ENCODE peak calls at places on chromosomes 16 and 17, in seven cellular contexts. T is CD8-positive, alpha-beta T cell; V is thoracic aorta; J is PC-3; X is neural progenitor cell; Q is cardiac muscle cell; E is WERI-Rb-1. W is an unnamed sample.

GRCh38 chr17:8060274-8060673 is 21.4 kb downstream of the ALOX15B start:
- DNase-seq in T (peak), V (no peak), J (peak), X (peak), Q (peak), E (peak), W (peak)

GRCh38 chr17:31488982-31489294 is 97.5 kb downstream of the RAB11FIP4 start:
- DNase-seq in T (no peak), V (no peak), J (no peak), X (no peak), Q (no peak), E (no peak), W (no peak)

GRCh38 chr17:44933824-44934744 is 13.5 kb downstream of the KIF18B start:
- DNase-seq in T (no peak), V (no peak), J (no peak), X (no peak), Q (no peak), E (no peak), W (no peak)

GRCh38 chr17:31584436-31585279 is 193.2 kb downstream of the RAB11FIP4 start:
- DNase-seq in T (no peak), V (no peak), J (no peak), X (no peak), Q (no peak), E (no peak), W (no peak)

GRCh38 chr16:28943281-28943680 is 7.5 kb upstream of the NFATC2IP start:
- DNase-seq in T (no peak), V (no peak), J (no peak), X (no peak), Q (no peak), E (peak), W (no peak)

GRCh38 chr17:81399481-81400153 is 4.4 kb downstream of the BAHCC1 start:
- DNase-seq in T (no peak), V (no peak), J (peak), X (no peak), Q (no peak), E (no peak), W (no peak)

GRCh38 chr17:72004011-72004427 is 116.8 kb upstream of the SOX9 start:
- DNase-seq in T (no peak), V (no peak), J (peak), X (no peak), Q (peak), E (no peak), W (no peak)

GRCh38 chr17:7001562-7001961 is 5.7 kb downstream of the ALOX12 start:
- DNase-seq in T (peak), V (no peak), J (no peak), X (peak), Q (peak), E (no peak), W (no peak)

GRCh38 chr17:81413497-81414135 is 18.4 kb downstream of the BAHCC1 start:
- DNase-seq in T (no peak), V (no peak), J (no peak), X (no peak), Q (no peak), E (no peak), W (no peak)

GRCh38 chr16:88753600-88753999 is 31.4 kb downstream of the PIEZO1 start:
- DNase-seq in T (no peak), V (no peak), J (no peak), X (no peak), Q (no peak), E (no peak), W (no peak)

GRCh38 chr17:21286066-21286770 is 1.7 kb downstream of the MAP2K3 start:
- DNase-seq in T (no peak), V (peak), J (peak), X (peak), Q (peak), E (no peak), W (no peak)

GRCh38 chr16:71367243-71367976 is 8.9 kb downstream of the CALB2 start:
- DNase-seq in T (no peak), V (no peak), J (peak), X (peak), Q (peak), E (peak), W (peak)

GRCh38 chr17:73091410-73091769 is 1.1 kb downstream of the SLC39A11 start:
- DNase-seq in T (no peak), V (no peak), J (no peak), X (no peak), Q (no peak), E (no peak), W (no peak)

GRCh38 chr17:32331243-32332040 is 10.5 kb downstream of the C17orf75 start:
- DNase-seq in T (no peak), V (no peak), J (no peak), X (no peak), Q (peak), E (no peak), W (no peak)

DNA sequence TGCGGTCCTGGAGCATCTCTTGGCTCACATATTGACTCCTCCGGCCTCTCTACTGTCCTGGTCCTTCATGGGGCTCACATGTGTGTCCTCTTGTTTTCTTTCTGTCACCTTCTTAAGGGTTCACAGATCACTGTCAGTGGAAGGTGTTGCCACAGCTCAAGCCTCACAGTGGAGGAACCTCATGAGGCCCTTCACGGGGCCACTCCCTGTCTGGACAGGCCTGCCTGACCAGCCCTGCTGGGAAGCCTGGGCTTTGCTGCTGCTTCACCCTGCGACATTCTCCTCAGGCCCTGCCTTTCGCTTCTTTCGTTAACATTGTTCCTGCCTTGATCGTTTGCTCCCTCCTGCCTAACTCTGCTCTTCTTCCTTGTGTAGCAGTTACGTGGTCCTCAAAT is 56.0 kb downstream of the WDR45B start:
- DNase-seq in T (no peak), V (no peak), J (no peak), X (no peak), Q (no peak), E (no peak), W (no peak)
- H3K4me3 ChIP-seq in T (no peak), V (peak), J (no peak), X (no peak), Q (no peak), E (no peak), W (no peak)

GRCh38 chr17:62689441-62690167 is 62.1 kb downstream of the MRC2 start:
- DNase-seq in T (no peak), V (no peak), J (no peak), X (no peak), Q (no peak), E (no peak), W (no peak)

GRCh38 chr17:62692159-62692651 is 64.7 kb downstream of the MRC2 start:
- DNase-seq in T (no peak), V (no peak), J (no peak), X (no peak), Q (no peak), E (peak), W (no peak)

GRCh38 chr17:62690168-62690897 is 62.9 kb downstream of the MRC2 start:
- DNase-seq in T (no peak), V (no peak), J (no peak), X (no peak), Q (no peak), E (peak), W (no peak)

GRCh38 chr17:62693616-62694415 is 66.3 kb downstream of the MRC2 start:
- DNase-seq in T (no peak), V (no peak), J (peak), X (no peak), Q (no peak), E (peak), W (no peak)

GRCh38 chr17:62692721-62693431 is 65.4 kb downstream of the MRC2 start:
- DNase-seq in T (no peak), V (no peak), J (peak), X (peak), Q (peak), E (peak), W (no peak)
- H3K4me3 ChIP-seq in T (no peak), V (no peak), J (no peak), X (no peak), Q (no peak), E (no peak), W (no peak)

GRCh38 chr17:77434136-77435114 is 293.7 kb downstream of the SEC14L1 start:
- DNase-seq in T (no peak), V (no peak), J (no peak), X (no peak), Q (no peak), E (no peak), W (no peak)
- H3K4me3 ChIP-seq in T (peak), V (no peak), J (no peak), X (no peak), Q (no peak), E (no peak), W (no peak)

GRCh38 chr17:65742433-65743312 is 181.2 kb upstream of the AXIN2 start:
- DNase-seq in T (no peak), V (no peak), J (peak), X (peak), Q (peak), E (no peak), W (no peak)
- H3K4me3 ChIP-seq in T (no peak), V (peak), J (peak), X (no peak), Q (no peak), E (no peak), W (no peak)

GRCh38 chr17:78184311-78184710 is 2.5 kb downstream of the TK1 start:
- DNase-seq in T (no peak), V (no peak), J (no peak), X (no peak), Q (no peak), E (no peak), W (no peak)

GRCh38 chr17:78186689-78187595 is at the start of the genes AFMID and TK1:
- DNase-seq in T (peak), V (peak), J (peak), X (peak), Q (peak), E (peak), W (peak)

GRCh38 chr17:78182504-78182903 is 4.3 kb downstream of the TK1 start:
- DNase-seq in T (no peak), V (no peak), J (no peak), X (no peak), Q (no peak), E (no peak), W (no peak)

GRCh38 chr17:78184868-78185267 is 2.0 kb downstream of the TK1 start:
- DNase-seq in T (no peak), V (no peak), J (no peak), X (no peak), Q (no peak), E (no peak), W (no peak)

DNA sequence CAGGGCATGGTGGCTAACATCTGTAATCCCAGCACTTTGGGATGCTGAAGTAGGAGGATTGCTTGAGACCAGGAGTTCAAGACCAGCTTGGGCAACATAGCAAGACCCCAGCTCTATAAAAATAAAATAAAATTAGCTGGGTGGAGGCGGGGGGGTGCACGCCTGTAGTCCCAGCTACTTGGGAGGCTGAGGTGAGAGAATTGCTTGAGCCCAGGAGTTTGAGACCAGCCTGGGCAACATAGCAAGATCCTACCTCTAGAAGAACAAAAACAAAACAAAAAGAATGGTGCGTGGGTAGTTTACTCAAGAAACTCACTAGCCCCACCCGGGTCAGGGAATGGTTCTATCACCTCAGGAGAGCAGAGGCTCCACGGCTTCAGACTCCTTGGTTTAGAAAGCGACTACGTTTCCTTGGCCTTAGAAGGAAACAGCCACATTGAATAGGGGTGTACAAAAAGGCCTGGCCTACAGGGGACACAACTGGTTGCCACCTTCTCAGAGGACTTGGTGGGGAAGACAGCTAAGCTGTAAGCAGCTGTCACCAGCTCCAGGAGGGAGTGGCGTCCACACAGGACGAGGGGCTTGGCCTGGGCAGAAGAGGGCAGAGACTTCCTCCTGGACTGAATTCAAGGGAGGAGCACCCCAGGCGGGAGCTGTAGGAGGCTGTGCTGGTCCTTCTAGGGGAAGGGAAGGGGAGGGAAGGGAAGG is 717 bp downstream of the TK1 start:
- DNase-seq in T (no peak), V (no peak), J (peak), X (peak), Q (no peak), E (peak), W (no peak)
- H3K4me3 ChIP-seq in T (no peak), V (peak), J (peak), X (peak), Q (peak), E (peak), W (peak)

DNA sequence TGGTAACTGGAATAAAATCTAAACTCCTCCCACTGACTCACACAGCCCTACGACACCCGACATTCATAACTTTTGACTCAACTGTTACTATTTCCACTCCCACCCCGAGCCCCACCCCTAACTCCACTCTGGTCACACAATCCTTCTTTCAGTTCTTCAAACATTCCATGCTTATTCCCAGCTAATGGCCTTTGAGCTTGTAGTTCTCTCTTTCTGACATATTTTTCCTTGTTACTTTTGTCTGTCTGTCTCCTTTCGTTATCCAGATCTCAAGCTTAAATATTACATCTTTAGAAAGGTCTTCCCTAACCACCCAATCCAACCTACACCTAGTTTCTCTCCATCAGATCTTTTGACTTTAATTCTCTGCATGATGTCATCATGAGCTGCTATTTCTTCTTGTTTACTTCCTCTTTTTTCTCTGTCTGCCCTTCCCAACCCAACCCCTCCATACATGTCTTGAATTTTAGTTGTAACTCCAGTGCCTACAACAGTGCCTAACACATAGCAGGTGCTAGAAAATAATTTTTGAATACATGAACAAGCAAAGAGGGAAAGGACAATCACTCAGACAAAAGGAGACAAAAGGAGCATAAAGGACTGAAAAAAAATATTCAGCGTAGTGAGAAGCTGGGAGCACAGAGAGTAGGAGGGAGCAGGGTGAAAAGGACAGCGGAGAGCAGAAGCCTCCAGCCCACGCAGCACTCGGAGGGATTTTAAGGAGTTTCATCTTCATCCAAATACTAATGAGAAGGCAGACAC is 65.2 kb upstream of the SMIM36 start:
- DNase-seq in T (no peak), V (no peak), J (peak), X (no peak), Q (peak), E (no peak), W (no peak)
- H3K4me3 ChIP-seq in T (peak), V (peak), J (peak), X (no peak), Q (no peak), E (no peak), W (no peak)

GRCh38 chr17:38601539-38602351 is 4.0 kb downstream of the SRCIN1 start:
- DNase-seq in T (no peak), V (no peak), J (no peak), X (peak), Q (peak), E (peak), W (no peak)
- H3K4me3 ChIP-seq in T (no peak), V (no peak), J (no peak), X (peak), Q (no peak), E (peak), W (peak)

GRCh38 chr16:52869243-52869642 is 183.5 kb downstream of the CHD9NB start:
- DNase-seq in T (no peak), V (no peak), J (no peak), X (no peak), Q (no peak), E (no peak), W (no peak)

GRCh38 chr16:52871481-52871880 is 181.2 kb downstream of the CHD9NB start:
- DNase-seq in T (no peak), V (no peak), J (no peak), X (no peak), Q (no peak), E (no peak), W (no peak)

GRCh38 chr16:52873997-52874500 is 178.6 kb downstream of the CHD9NB start:
- DNase-seq in T (no peak), V (no peak), J (no peak), X (peak), Q (no peak), E (no peak), W (peak)

GRCh38 chr16:52872706-52873105 is 180.0 kb downstream of the CHD9NB start:
- DNase-seq in T (no peak), V (no peak), J (no peak), X (no peak), Q (no peak), E (no peak), W (no peak)
- H3K4me3 ChIP-seq in T (no peak), V (no peak), J (no peak), X (no peak), Q (no peak), E (no peak), W (no peak)

W was measured in NT2/D1.